ENCODE peak calls at places on chromosomes 13 and 19, in ten cellular contexts. One of them, this sample, is unnamed.

GRCh38 chr19:47280183-47280797 is 5.6 kb downstream of the INAFM1 start:
- DNase-seq in CD8-positive, alpha-beta T cell: peak
- DNase-seq in AG04449: no peak
- DNase-seq in K562: peak
- DNase-seq in body of pancreas: no peak
- DNase-seq in AG09319: no peak
- DNase-seq in fibroblast of mammary gland: peak
- DNase-seq in transverse colon: peak
- DNase-seq in WTC11: peak
- DNase-seq in left ventricle myocardium inferior: no peak
- DNase-seq in this sample: peak

GRCh38 chr13:49476529-49476928 is 19.2 kb upstream of the PHF11 start:
- DNase-seq in CD8-positive, alpha-beta T cell: no peak
- DNase-seq in AG04449: no peak
- DNase-seq in K562: no peak
- DNase-seq in body of pancreas: no peak
- DNase-seq in AG09319: no peak
- DNase-seq in fibroblast of mammary gland: no peak
- DNase-seq in transverse colon: no peak
- DNase-seq in WTC11: no peak
- DNase-seq in left ventricle myocardium inferior: no peak
- DNase-seq in this sample: no peak

GRCh38 chr13:23654111-23655110 is 84.2 kb downstream of the TNFRSF19 start:
- DNase-seq in CD8-positive, alpha-beta T cell: no peak
- DNase-seq in AG04449: no peak
- DNase-seq in K562: no peak
- DNase-seq in body of pancreas: no peak
- DNase-seq in AG09319: no peak
- DNase-seq in fibroblast of mammary gland: no peak
- DNase-seq in transverse colon: no peak
- DNase-seq in WTC11: no peak
- DNase-seq in left ventricle myocardium inferior: peak
- DNase-seq in this sample: peak

GRCh38 chr19:10478476-10478875 is 24.7 kb downstream of the KEAP1 start:
- DNase-seq in CD8-positive, alpha-beta T cell: no peak
- DNase-seq in AG04449: no peak
- DNase-seq in K562: no peak
- DNase-seq in body of pancreas: no peak
- DNase-seq in AG09319: no peak
- DNase-seq in fibroblast of mammary gland: peak
- DNase-seq in transverse colon: no peak
- DNase-seq in WTC11: no peak
- DNase-seq in left ventricle myocardium inferior: no peak
- DNase-seq in this sample: no peak

GRCh38 chr13:107258599-107259187 is 690.8 kb upstream of the ARGLU1 start:
- DNase-seq in CD8-positive, alpha-beta T cell: no peak
- DNase-seq in AG04449: no peak
- DNase-seq in K562: no peak
- DNase-seq in body of pancreas: no peak
- DNase-seq in AG09319: no peak
- DNase-seq in fibroblast of mammary gland: peak
- DNase-seq in transverse colon: no peak
- DNase-seq in WTC11: no peak
- DNase-seq in left ventricle myocardium inferior: no peak
- DNase-seq in this sample: no peak

GRCh38 chr13:30870049-30870884 is 35.8 kb upstream of the MEDAG start:
- DNase-seq in CD8-positive, alpha-beta T cell: no peak
- DNase-seq in AG04449: peak
- DNase-seq in K562: peak
- DNase-seq in body of pancreas: peak
- DNase-seq in AG09319: peak
- DNase-seq in fibroblast of mammary gland: peak
- DNase-seq in transverse colon: peak
- DNase-seq in WTC11: peak
- DNase-seq in left ventricle myocardium inferior: peak
- DNase-seq in this sample: peak

GRCh38 chr13:41111454-41111853 is 21.1 kb downstream of the KBTBD6 start:
- DNase-seq in CD8-positive, alpha-beta T cell: no peak
- DNase-seq in AG04449: no peak
- DNase-seq in K562: no peak
- DNase-seq in body of pancreas: no peak
- DNase-seq in AG09319: no peak
- DNase-seq in fibroblast of mammary gland: peak
- DNase-seq in transverse colon: no peak
- DNase-seq in WTC11: no peak
- DNase-seq in left ventricle myocardium inferior: no peak
- DNase-seq in this sample: no peak

GRCh38 chr19:4369109-4369887 is 25.9 kb downstream of the MPND start:
- DNase-seq in CD8-positive, alpha-beta T cell: peak
- DNase-seq in AG04449: no peak
- DNase-seq in K562: peak
- DNase-seq in body of pancreas: peak
- DNase-seq in AG09319: no peak
- DNase-seq in fibroblast of mammary gland: peak
- DNase-seq in transverse colon: peak
- DNase-seq in WTC11: no peak
- DNase-seq in left ventricle myocardium inferior: peak
- DNase-seq in this sample: no peak

GRCh38 chr13:27080018-27080948 is 91.3 kb downstream of the USP12 start:
- DNase-seq in CD8-positive, alpha-beta T cell: no peak
- DNase-seq in AG04449: no peak
- DNase-seq in K562: no peak
- DNase-seq in body of pancreas: no peak
- DNase-seq in AG09319: no peak
- DNase-seq in fibroblast of mammary gland: no peak
- DNase-seq in transverse colon: peak
- DNase-seq in WTC11: no peak
- DNase-seq in left ventricle myocardium inferior: no peak
- DNase-seq in this sample: no peak

GRCh38 chr19:32373614-32374295 is 28.3 kb downstream of the ZNF507 start:
- DNase-seq in CD8-positive, alpha-beta T cell: no peak
- DNase-seq in AG04449: peak
- DNase-seq in K562: peak
- DNase-seq in body of pancreas: peak
- DNase-seq in AG09319: peak
- DNase-seq in fibroblast of mammary gland: peak
- DNase-seq in transverse colon: peak
- DNase-seq in WTC11: no peak
- DNase-seq in left ventricle myocardium inferior: no peak
- DNase-seq in this sample: peak

GRCh38 chr19:51025401-51025800 is 1.0 kb downstream of the KLK11 start:
- DNase-seq in CD8-positive, alpha-beta T cell: no peak
- DNase-seq in AG04449: no peak
- DNase-seq in K562: no peak
- DNase-seq in body of pancreas: no peak
- DNase-seq in AG09319: no peak
- DNase-seq in fibroblast of mammary gland: no peak
- DNase-seq in transverse colon: no peak
- DNase-seq in WTC11: no peak
- DNase-seq in left ventricle myocardium inferior: no peak
- DNase-seq in this sample: no peak

GRCh38 chr13:80168089-80168850 is 172.7 kb downstream of the SPRY2 start:
- DNase-seq in CD8-positive, alpha-beta T cell: no peak
- DNase-seq in AG04449: peak
- DNase-seq in K562: no peak
- DNase-seq in body of pancreas: peak
- DNase-seq in AG09319: no peak
- DNase-seq in fibroblast of mammary gland: peak
- DNase-seq in transverse colon: no peak
- DNase-seq in WTC11: no peak
- DNase-seq in left ventricle myocardium inferior: no peak
- DNase-seq in this sample: peak

GRCh38 chr19:38529610-38530009 is 88.1 kb downstream of the MAP4K1 start:
- DNase-seq in CD8-positive, alpha-beta T cell: no peak
- DNase-seq in AG04449: no peak
- DNase-seq in K562: no peak
- DNase-seq in body of pancreas: no peak
- DNase-seq in AG09319: no peak
- DNase-seq in fibroblast of mammary gland: no peak
- DNase-seq in transverse colon: no peak
- DNase-seq in WTC11: no peak
- DNase-seq in left ventricle myocardium inferior: no peak
- DNase-seq in this sample: no peak

GRCh38 chr19:40530091-40530901 is 46.4 kb upstream of the SHKBP1 start:
- DNase-seq in CD8-positive, alpha-beta T cell: peak
- DNase-seq in AG04449: no peak
- DNase-seq in K562: peak
- DNase-seq in body of pancreas: no peak
- DNase-seq in AG09319: no peak
- DNase-seq in fibroblast of mammary gland: no peak
- DNase-seq in transverse colon: no peak
- DNase-seq in WTC11: peak
- DNase-seq in left ventricle myocardium inferior: no peak
- DNase-seq in this sample: no peak

GRCh38 chr19:40528533-40529092 is 48.1 kb upstream of the SHKBP1 start:
- DNase-seq in CD8-positive, alpha-beta T cell: no peak
- DNase-seq in AG04449: no peak
- DNase-seq in K562: no peak
- DNase-seq in body of pancreas: no peak
- DNase-seq in AG09319: no peak
- DNase-seq in fibroblast of mammary gland: no peak
- DNase-seq in transverse colon: no peak
- DNase-seq in WTC11: no peak
- DNase-seq in left ventricle myocardium inferior: no peak
- DNase-seq in this sample: no peak

GRCh38 chr19:40529093-40529954 is 47.3 kb upstream of the SHKBP1 start:
- DNase-seq in CD8-positive, alpha-beta T cell: peak
- DNase-seq in AG04449: no peak
- DNase-seq in K562: peak
- DNase-seq in body of pancreas: peak
- DNase-seq in AG09319: peak
- DNase-seq in fibroblast of mammary gland: peak
- DNase-seq in transverse colon: peak
- DNase-seq in WTC11: peak
- DNase-seq in left ventricle myocardium inferior: peak
- DNase-seq in this sample: peak

GRCh38 chr19:40534148-40534547 is 42.5 kb upstream of the SHKBP1 start:
- DNase-seq in CD8-positive, alpha-beta T cell: no peak
- DNase-seq in AG04449: no peak
- DNase-seq in K562: no peak
- DNase-seq in body of pancreas: no peak
- DNase-seq in AG09319: no peak
- DNase-seq in fibroblast of mammary gland: no peak
- DNase-seq in transverse colon: no peak
- DNase-seq in WTC11: no peak
- DNase-seq in left ventricle myocardium inferior: no peak
- DNase-seq in this sample: no peak

GRCh38 chr19:40533508-40533907 is 43.2 kb upstream of the SHKBP1 start:
- DNase-seq in CD8-positive, alpha-beta T cell: no peak
- DNase-seq in AG04449: no peak
- DNase-seq in K562: no peak
- DNase-seq in body of pancreas: no peak
- DNase-seq in AG09319: no peak
- DNase-seq in fibroblast of mammary gland: peak
- DNase-seq in transverse colon: no peak
- DNase-seq in WTC11: no peak
- DNase-seq in left ventricle myocardium inferior: no peak
- DNase-seq in this sample: no peak
- TF ChIP-seq CTCF in CD8-positive, alpha-beta T cell: no peak
- TF ChIP-seq CTCF in AG04449: no peak
- TF ChIP-seq CTCF in K562: peak
- TF ChIP-seq CTCF in body of pancreas: no peak
- TF ChIP-seq CTCF in AG09319: no peak
- TF ChIP-seq CTCF in fibroblast of mammary gland: peak
- TF ChIP-seq CTCF in transverse colon: no peak
- TF ChIP-seq CTCF in WTC11: no peak
- TF ChIP-seq CTCF in left ventricle myocardium inferior: no peak
- TF ChIP-seq CTCF in this sample: peak

GRCh38 chr13:94950303-94950702 is 238.0 kb upstream of the SOX21 start:
- DNase-seq in CD8-positive, alpha-beta T cell: no peak
- DNase-seq in AG04449: no peak
- DNase-seq in K562: no peak
- DNase-seq in body of pancreas: no peak
- DNase-seq in AG09319: no peak
- DNase-seq in fibroblast of mammary gland: peak
- DNase-seq in transverse colon: no peak
- DNase-seq in WTC11: no peak
- DNase-seq in left ventricle myocardium inferior: no peak
- DNase-seq in this sample: peak
- TF ChIP-seq CTCF in CD8-positive, alpha-beta T cell: no peak
- TF ChIP-seq CTCF in AG04449: no peak
- TF ChIP-seq CTCF in K562: peak
- TF ChIP-seq CTCF in body of pancreas: no peak
- TF ChIP-seq CTCF in AG09319: no peak
- TF ChIP-seq CTCF in fibroblast of mammary gland: peak
- TF ChIP-seq CTCF in transverse colon: no peak
- TF ChIP-seq CTCF in WTC11: no peak
- TF ChIP-seq CTCF in left ventricle myocardium inferior: no peak
- TF ChIP-seq CTCF in this sample: peak

DNA sequence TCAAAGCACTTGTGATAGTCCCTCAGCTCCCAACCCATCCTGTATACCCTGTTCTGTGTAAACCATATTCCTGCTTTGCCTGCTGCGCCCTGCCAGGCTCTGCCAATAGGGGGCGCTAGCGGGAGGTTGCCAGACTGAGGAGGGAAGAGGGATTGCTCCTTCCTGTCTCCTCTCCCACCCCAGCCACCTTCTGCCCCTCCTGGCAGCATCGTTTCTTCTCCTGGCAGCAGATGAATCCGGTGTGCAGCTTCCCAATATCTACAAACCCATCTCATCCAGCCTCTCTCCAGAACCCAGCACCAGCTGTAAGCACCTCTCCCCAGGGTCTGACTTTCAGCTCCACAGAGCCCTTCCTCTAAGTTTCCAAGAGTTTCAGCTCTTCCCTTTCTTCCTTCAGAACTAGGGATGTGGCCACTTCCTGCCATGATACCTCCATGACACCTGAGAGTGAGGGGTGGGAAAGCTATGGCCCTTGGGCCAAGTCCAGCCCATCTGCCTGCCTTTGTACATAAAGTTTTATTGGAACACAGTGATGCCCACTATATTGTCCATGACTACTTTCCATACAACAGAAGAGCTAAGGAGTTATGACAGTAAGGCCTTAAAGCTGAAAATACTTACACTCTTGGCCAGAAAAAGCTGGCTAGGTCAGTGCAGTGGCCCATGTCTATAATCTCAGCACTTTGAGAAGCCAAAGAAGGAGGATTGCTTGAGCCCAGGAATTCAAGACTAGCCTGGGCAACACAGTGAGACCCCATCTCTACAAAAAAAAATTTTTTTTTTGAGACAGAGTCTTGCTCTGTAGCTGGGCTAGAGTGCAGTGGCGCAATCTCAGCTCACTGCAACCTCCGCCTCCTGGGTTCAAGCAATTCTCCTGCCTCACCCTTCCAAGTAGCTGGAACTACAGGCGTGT is 34.5 kb upstream of the ATP1A3 start:
- DNase-seq in CD8-positive, alpha-beta T cell: no peak
- DNase-seq in AG04449: no peak
- DNase-seq in K562: peak
- DNase-seq in body of pancreas: no peak
- DNase-seq in AG09319: no peak
- DNase-seq in fibroblast of mammary gland: no peak
- DNase-seq in transverse colon: no peak
- DNase-seq in WTC11: peak
- DNase-seq in left ventricle myocardium inferior: no peak
- DNase-seq in this sample: no peak
- TF ChIP-seq CTCF in CD8-positive, alpha-beta T cell: no peak
- TF ChIP-seq CTCF in AG04449: peak
- TF ChIP-seq CTCF in K562: peak
- TF ChIP-seq CTCF in body of pancreas: no peak
- TF ChIP-seq CTCF in AG09319: peak
- TF ChIP-seq CTCF in fibroblast of mammary gland: peak
- TF ChIP-seq CTCF in transverse colon: peak
- TF ChIP-seq CTCF in WTC11: peak
- TF ChIP-seq CTCF in left ventricle myocardium inferior: peak
- TF ChIP-seq CTCF in this sample: peak

GRCh38 chr19:42246143-42246868 is 3.9 kb upstream of the GSK3A start:
- DNase-seq in CD8-positive, alpha-beta T cell: no peak
- DNase-seq in AG04449: no peak
- DNase-seq in K562: peak
- DNase-seq in body of pancreas: peak
- DNase-seq in AG09319: peak
- DNase-seq in fibroblast of mammary gland: peak
- DNase-seq in transverse colon: peak
- DNase-seq in WTC11: peak
- DNase-seq in left ventricle myocardium inferior: peak
- DNase-seq in this sample: peak
- TF ChIP-seq CTCF in CD8-positive, alpha-beta T cell: no peak
- TF ChIP-seq CTCF in AG04449: peak
- TF ChIP-seq CTCF in K562: peak
- TF ChIP-seq CTCF in body of pancreas: peak
- TF ChIP-seq CTCF in AG09319: peak
- TF ChIP-seq CTCF in fibroblast of mammary gland: peak
- TF ChIP-seq CTCF in transverse colon: peak
- TF ChIP-seq CTCF in WTC11: no peak
- TF ChIP-seq CTCF in left ventricle myocardium inferior: peak
- TF ChIP-seq CTCF in this sample: peak

This sample was measured in cardiac muscle cell.